ENCODE peak calls at places on chromosomes 5 and 9, in eight cellular contexts. O is MM.1S, T is bronchial epithelial cell, P is astrocyte of the spinal cord, B is IMR-90, C is neural progenitor cell, I is fibroblast of mammary gland, G is mammary epithelial cell. V is an unnamed sample.

GRCh38 chr5:3304346-3304745 is 291.3 kb upstream of the IRX1 start:
- DNase-seq in I (no peak), P (no peak), B (no peak), C (no peak), T (no peak), O (no peak), G (no peak), V (no peak)

GRCh38 chr5:100479079-100479688 is 56.0 kb upstream of the FAM174A start:
- DNase-seq in P (peak; percentile 13), G (peak; percentile 50), B (peak; percentile 7), T (peak; percentile 55), C (peak; percentile 49), I (peak; percentile 19), O (peak; percentile 76), V (peak; percentile 32)

GRCh38 chr9:117722108-117722761 is 18.0 kb downstream of the TLR4 start:
- DNase-seq in B (no peak), G (no peak), O (peak; percentile 74), P (no peak), I (no peak), C (no peak), T (no peak), V (no peak)

GRCh38 chr9:123473226-123473625 is 117.2 kb downstream of the CRB2 start:
- DNase-seq in G (no peak), P (no peak), O (no peak), B (no peak), C (peak; percentile 36), I (no peak), T (no peak), V (no peak)

GRCh38 chr9:26066237-26066636 is 388.0 kb upstream of the TUSC1 start:
- DNase-seq in B (no peak), O (peak; percentile 53), T (no peak), I (no peak), P (no peak), C (no peak), G (no peak), V (no peak)

GRCh38 chr9:32344551-32345182 is 39.8 kb upstream of the ACO1 start:
- DNase-seq in G (peak; percentile 53), C (peak; percentile 61), B (peak; percentile 11), P (peak; percentile 43), O (peak; percentile 58), I (peak; percentile 11), T (peak; percentile 18), V (no peak)

GRCh38 chr9:135906291-135907005 is 898 bp downstream of the CAMSAP1 start:
- DNase-seq in T (peak; percentile 58), B (peak; percentile 62), G (peak; percentile 63), C (peak; percentile 56), O (no peak), I (peak; percentile 58), P (peak; percentile 60), V (peak; percentile 66)

GRCh38 chr5:14776640-14777039 is 94.9 kb downstream of the ANKH start:
- DNase-seq in G (no peak), I (peak; percentile 7), O (no peak), T (no peak), B (peak; percentile 12), C (no peak), P (peak; percentile 33), V (no peak)

GRCh38 chr9:84154320-84154719 is 173.7 kb downstream of the RMI1 start:
- DNase-seq in G (no peak), B (peak; percentile 61), O (no peak), I (peak; percentile 68), P (peak; percentile 33), T (peak; percentile 31), C (no peak), V (peak; percentile 49)

GRCh38 chr9:3285365-3286161 is 240.2 kb downstream of the RFX3 start:
- DNase-seq in T (no peak), B (peak; percentile 37), G (peak; percentile 3), C (no peak), P (peak; percentile 46), I (no peak), O (no peak), V (no peak)

GRCh38 chr5:67202830-67203229 is 6.2 kb upstream of the CD180 start:
- DNase-seq in P (no peak), C (no peak), G (peak; percentile 42), I (no peak), B (no peak), O (no peak), T (no peak), V (no peak)

GRCh38 chr9:100167176-100167575 is 68.1 kb downstream of the INVS start:
- DNase-seq in C (no peak), I (peak; percentile 30), B (peak; percentile 26), T (peak; percentile 20), O (no peak), P (peak; percentile 45), G (peak; percentile 16), V (peak; percentile 61)

GRCh38 chr9:136896027-136896426 is 9.7 kb downstream of the TRAF2 start:
- DNase-seq in B (no peak), C (no peak), G (no peak), I (no peak), P (no peak), O (no peak), T (no peak), V (no peak)

GRCh38 chr5:157903117-157903450 is 44.1 kb upstream of the CLINT1 start:
- DNase-seq in O (no peak), T (peak; percentile 44), I (no peak), P (no peak), G (peak; percentile 52), C (no peak), B (peak; percentile 19), V (peak; percentile 46)

GRCh38 chr5:108749130-108749861 is 1.6 kb downstream of the FER start:
- DNase-seq in P (peak; percentile 13), I (peak; percentile 9), C (no peak), T (peak; percentile 22), G (peak; percentile 41), O (peak; percentile 35), B (no peak), V (no peak)

GRCh38 chr5:1568201-1568979 is 44.6 kb upstream of the LPCAT1 start:
- DNase-seq in C (no peak), P (peak; percentile 79), O (peak; percentile 39), B (peak; percentile 90), T (peak; percentile 92), G (peak; percentile 48), I (peak; percentile 91), V (peak; percentile 85)

GRCh38 chr9:16575142-16575877 is 295.2 kb downstream of the BNC2 start:
- DNase-seq in O (peak; percentile 6), T (no peak), C (peak; percentile 36), G (no peak), P (no peak), B (no peak), I (peak; percentile 28), V (no peak)

DNA sequence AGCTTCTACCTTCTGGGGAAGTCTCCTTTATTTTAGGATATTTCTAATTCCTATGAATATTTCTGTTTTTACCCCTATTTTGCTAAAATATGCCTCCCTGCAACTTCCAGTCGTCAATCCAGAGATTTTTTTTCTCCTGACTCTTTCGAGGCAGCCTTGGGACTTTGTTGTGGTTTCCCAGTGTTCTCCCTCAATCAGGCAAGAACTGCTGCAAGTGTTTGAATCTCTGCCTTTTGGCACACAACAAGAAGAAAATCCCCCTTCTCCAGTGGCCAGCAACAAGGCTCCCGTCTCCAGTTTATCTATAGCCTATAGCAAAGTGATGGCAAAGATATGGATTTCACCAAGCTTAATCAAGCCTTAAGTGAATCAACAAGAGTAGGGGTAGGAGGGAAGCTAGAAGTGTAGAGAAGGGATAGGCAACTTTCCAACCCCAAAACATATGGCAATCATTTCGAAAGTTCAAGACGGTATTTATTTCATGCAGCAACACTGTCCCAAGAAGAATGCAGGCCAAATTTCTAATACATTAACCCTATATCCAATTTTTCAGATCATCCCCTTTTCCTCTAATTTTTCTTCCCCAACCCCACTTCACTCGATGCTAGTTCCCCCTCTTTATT is 37.7 kb upstream of the PAPPA start:
- DNase-seq in T (no peak), I (peak; percentile 72), P (peak; percentile 44), G (no peak), B (peak; percentile 78), C (no peak), O (no peak), V (peak; percentile 70)
- H3K4me3 ChIP-seq in T (no peak overlapping the region), I (no peak overlapping the region), P (no peak overlapping the region), G (no peak overlapping the region), B (no peak overlapping the region), C (no peak overlapping the region), O (no peak overlapping the region), V (peak overlapping the region; percentile 19)

GRCh38 chr5:180206993-180207392 is 2.0 kb downstream of the RASGEF1C start:
- DNase-seq in G (no peak), C (no peak), O (no peak), B (no peak), T (no peak), I (no peak), P (no peak), V (no peak)

GRCh38 chr5:180208038-180208434 is 975 bp downstream of the RASGEF1C start:
- DNase-seq in P (no peak), I (no peak), B (no peak), G (no peak), O (no peak), T (no peak), C (peak; percentile 11), V (no peak)

GRCh38 chr5:180209137-180209581 is at the start of gene RASGEF1C:
- DNase-seq in O (no peak), C (peak; percentile 93), P (peak; percentile 47), B (peak; percentile 47), T (peak; percentile 15), I (peak; percentile 40), G (peak; percentile 33), V (peak; percentile 48)

GRCh38 chr5:180207593-180207992 is 1.4 kb downstream of the RASGEF1C start:
- DNase-seq in C (peak; percentile 19), P (no peak), O (no peak), G (no peak), T (no peak), I (no peak), B (no peak), V (no peak)

GRCh38 chr5:180208435-180209081 is 453 bp downstream of the RASGEF1C start:
- DNase-seq in B (no peak), G (no peak), T (no peak), O (no peak), C (peak; percentile 76), P (no peak), I (no peak), V (no peak)
- TF ChIP-seq CTCF in B (no peak), G (peak; percentile 16), T (peak; percentile 17), O (no peak), C (no peak), P (peak; percentile 18), I (no peak), V (peak; percentile 12)

GRCh38 chr9:127637322-127637847 is 25.3 kb downstream of the STXBP1 start:
- DNase-seq in G (peak; percentile 90), B (peak; percentile 87), C (no peak), O (no peak), I (peak; percentile 93), T (peak; percentile 84), P (peak; percentile 51), V (peak; percentile 67)
- H3K4me3 ChIP-seq in G (no peak overlapping the region), B (no peak overlapping the region), C (no peak overlapping the region), O (no peak overlapping the region), I (peak overlapping the region; percentile 14), T (no peak overlapping the region), P (no peak overlapping the region), V (peak overlapping the region; percentile 19)

DNA sequence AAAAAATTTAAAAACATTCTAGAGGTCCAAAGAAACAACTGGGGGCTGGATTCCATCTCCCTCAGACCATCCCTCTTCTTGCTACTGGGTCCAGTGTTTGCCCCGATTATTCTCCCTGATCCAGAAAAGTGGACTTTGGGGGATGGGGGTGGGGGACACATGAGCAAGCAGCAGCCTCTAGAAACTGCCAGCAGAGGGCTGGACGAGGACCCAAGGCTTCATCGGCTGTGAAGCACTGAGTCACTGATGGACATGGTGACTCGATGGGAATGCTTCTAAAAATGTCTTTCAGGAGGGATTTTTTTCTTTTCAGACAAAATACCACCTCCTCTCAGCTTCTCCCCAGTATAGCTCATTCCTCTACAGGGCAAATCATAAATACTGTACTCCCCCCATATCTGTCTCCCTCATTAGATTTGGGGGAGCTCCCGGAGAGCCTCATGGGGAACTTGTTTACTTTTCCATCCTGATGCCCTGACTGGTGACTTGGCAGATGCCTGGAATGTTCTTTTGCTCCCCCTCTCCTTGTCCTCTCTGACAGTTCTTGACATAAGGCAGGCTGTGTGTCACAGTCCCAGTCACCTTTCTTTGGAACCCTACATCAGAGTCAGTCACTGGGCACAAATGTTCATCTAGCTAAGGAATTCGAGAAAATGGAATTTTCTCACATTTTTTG is 67.2 kb upstream of the STC2 start:
- DNase-seq in B (peak; percentile 85), P (peak; percentile 55), I (peak; percentile 71), O (no peak), C (no peak), T (peak; percentile 9), G (peak; percentile 17), V (peak; percentile 49)
- TF ChIP-seq CTCF in B (peak; percentile 70), P (peak; percentile 65), I (peak; percentile 57), O (no peak), C (peak; percentile 14), T (no peak), G (peak; percentile 32), V (peak; percentile 53)